ENCODE peak calls at places on chromosomes 13 and 19, in eight cellular contexts. H, F, W, M, T, Z, G and A are unnamed samples.

GRCh38 chr13:112587359-112587766 is 590 bp downstream of the TUBGCP3 start:
- DNase-seq in H (peak; percentile 23), F (peak; percentile 49), W (peak; percentile 35), M (peak; percentile 88), T (peak; percentile 74), Z (peak; percentile 39), G (peak; percentile 29), A (peak; percentile 97)

GRCh38 chr19:2641332-2641698 is 61.2 kb downstream of the GNG7 start:
- DNase-seq in H (no peak), F (no peak), W (no peak), M (no peak), T (no peak), Z (no peak), G (no peak), A (no peak)

GRCh38 chr13:87498681-87499080 is 172.5 kb upstream of the SLITRK5 start:
- DNase-seq in H (no peak), F (no peak), W (no peak), M (no peak), T (no peak), Z (no peak), G (no peak), A (no peak)

GRCh38 chr13:112136095-112136494 is 69.1 kb downstream of the SOX1 start:
- DNase-seq in H (no peak), F (no peak), W (no peak), M (no peak), T (no peak), Z (no peak), G (no peak), A (no peak)

GRCh38 chr13:24199016-24199415 is 38.5 kb downstream of the SPATA13 start:
- DNase-seq in H (no peak), F (no peak), W (no peak), M (no peak), T (peak; percentile 47), Z (no peak), G (no peak), A (no peak)

GRCh38 chr19:343941-344624 is 513 bp downstream of the MIER2 start:
- DNase-seq in H (no peak), F (peak; percentile 33), W (no peak), M (peak; percentile 31), T (no peak), Z (no peak), G (no peak), A (peak; percentile 89)

GRCh38 chr13:29500426-29500825 is 95.1 kb downstream of the SLC7A1 start:
- DNase-seq in H (no peak), F (no peak), W (no peak), M (no peak), T (no peak), Z (no peak), G (no peak), A (no peak)

GRCh38 chr19:3642987-3643386 is 16.4 kb upstream of the CACTIN start:
- DNase-seq in H (no peak), F (no peak), W (no peak), M (no peak), T (no peak), Z (no peak), G (no peak), A (no peak)

GRCh38 chr13:48891586-48891985 is 84.1 kb upstream of the FNDC3A start:
- DNase-seq in H (no peak), F (no peak), W (no peak), M (peak; percentile 22), T (no peak), Z (no peak), G (no peak), A (no peak)

GRCh38 chr13:70505809-70506208 is 397.6 kb upstream of the KLHL1 start:
- DNase-seq in H (no peak), F (no peak), W (no peak), M (no peak), T (no peak), Z (no peak), G (no peak), A (no peak)

GRCh38 chr13:68927387-68928026 is 1180.1 kb upstream of the ATXN8OS start:
- DNase-seq in H (no peak), F (peak; percentile 4), W (peak; percentile 32), M (no peak), T (no peak), Z (no peak), G (no peak), A (no peak)